ENCODE peak calls at places on chromosomes 13 and 19, in four cellular contexts. J is breast epithelium; Z is T-helper 17 cell; L is activated naive CD4-positive, alpha-beta T cell. Q is an unnamed sample.

GRCh38 chr13:107208889-107209288 is 641.0 kb upstream of the ARGLU1 start:
- DNase-seq in Z (no peak), J (no peak), L (no peak), Q (no peak)

GRCh38 chr13:42337808-42338600 is 66.1 kb downstream of the AKAP11 start:
- DNase-seq in L (no peak), J (no peak), Z (no peak), Q (no peak)

GRCh38 chr19:10651821-10652220 is 2.3 kb upstream of the ILF3 start:
- DNase-seq in Z (no peak), J (no peak), L (no peak), Q (no peak)

GRCh38 chr13:22736768-22737092 is 444.0 kb upstream of the SGCG start:
- DNase-seq in J (no peak), Z (no peak), L (no peak), Q (no peak)

GRCh38 chr19:18118420-18119242 is 21.1 kb downstream of the MAST3 start:
- DNase-seq in L (no peak), J (no peak), Z (no peak), Q (no peak)

GRCh38 chr13:76643596-76643995 is 242.6 kb downstream of the KCTD12 start:
- DNase-seq in J (no peak), L (no peak), Z (no peak), Q (no peak)

GRCh38 chr19:33446156-33446917 is 72.8 kb downstream of the CEBPG start:
- DNase-seq in L (no peak), J (peak; percentile 28), Z (no peak), Q (no peak)

GRCh38 chr13:105069106-105069505 is 1466.4 kb downstream of the EFNB2 start:
- DNase-seq in Z (no peak), L (no peak), J (no peak), Q (no peak)

GRCh38 chr19:29625316-29625715 is 19.2 kb downstream of the POP4 start:
- DNase-seq in J (no peak), Z (no peak), L (no peak), Q (no peak)

GRCh38 chr13:38566023-38566422 is 120.9 kb upstream of the FREM2 start:
- DNase-seq in J (no peak), L (no peak), Z (no peak), Q (no peak)

GRCh38 chr19:55284405-55285058 is 735 bp downstream of the BRSK1 start:
- DNase-seq in J (no peak), Z (no peak), L (no peak), Q (no peak)

GRCh38 chr13:113493315-113493951 is 2.9 kb upstream of the DCUN1D2 start:
- DNase-seq in Z (no peak), J (no peak), L (no peak), Q (no peak)

GRCh38 chr13:31168166-31168565 is 6.5 kb upstream of the HSPH1 start:
- DNase-seq in Z (no peak), L (no peak), J (no peak), Q (no peak)